ENCODE peak calls at places on chromosomes 6 and 20, in six cellular contexts. R is heart right ventricle, K is NCI-H1105, B is NT2/D1, J is Panc1, V is left kidney. I is an unnamed sample.

GRCh38 chr20:47713941-47714450 is 71.3 kb downstream of the SULF2 start:
- DNase-seq in K (no peak), R (peak), B (no peak), V (peak), J (no peak), I (no peak)

GRCh38 chr6:140677781-140678528 is 1303.5 kb upstream of the CITED2 start:
- DNase-seq in J (no peak), R (no peak), K (no peak), B (no peak), V (no peak), I (no peak)

GRCh38 chr6:27809939-27810767 is 102.0 kb downstream of the OR2B2 start:
- DNase-seq in K (peak), J (peak), V (peak), B (no peak), R (peak), I (peak)

GRCh38 chr20:64247970-64248841 is 7.3 kb upstream of the PCMTD2 start:
- DNase-seq in B (no peak), K (no peak), J (no peak), R (no peak), V (no peak), I (peak)

GRCh38 chr6:13398081-13398406 is 69.7 kb upstream of the TBC1D7 start:
- DNase-seq in J (no peak), K (no peak), B (no peak), V (no peak), R (no peak), I (no peak)

GRCh38 chr20:22027423-22027822 is 322.0 kb downstream of the PAX1 start:
- DNase-seq in V (no peak), J (no peak), B (no peak), R (no peak), K (no peak), I (no peak)

GRCh38 chr6:39003072-39003471 is 45.5 kb upstream of the GLP1R start:
- DNase-seq in B (no peak), J (no peak), K (no peak), V (peak), R (no peak), I (no peak)

GRCh38 chr20:22819784-22820183 is 215.3 kb upstream of the SSTR4 start:
- DNase-seq in R (no peak), K (no peak), V (no peak), B (no peak), J (no peak), I (no peak)

GRCh38 chr6:37507690-37508421 is 8.2 kb upstream of the CCDC167 start:
- DNase-seq in R (no peak), J (no peak), B (no peak), V (no peak), K (no peak), I (no peak)

GRCh38 chr6:55674672-55675071 is 95.7 kb upstream of the HMGCLL1 start:
- DNase-seq in K (no peak), R (no peak), B (no peak), V (no peak), J (no peak), I (no peak)

GRCh38 chr6:141103246-141103645 is 1029.5 kb upstream of the GJE1 start:
- DNase-seq in K (peak), V (no peak), J (no peak), R (no peak), B (no peak), I (no peak)

GRCh38 chr6:1297746-1298145 is 14.2 kb upstream of the FOXQ1 start:
- DNase-seq in B (no peak), J (no peak), K (no peak), R (no peak), V (no peak), I (no peak)

GRCh38 chr6:4180653-4181255 is 45.4 kb upstream of the ECI2 start:
- DNase-seq in B (no peak), R (no peak), V (peak), J (no peak), K (no peak), I (no peak)

GRCh38 chr20:12133553-12133952 is 215.9 kb downstream of the BTBD3 start:
- DNase-seq in J (no peak), B (no peak), V (no peak), K (no peak), R (no peak), I (no peak)

GRCh38 chr20:24917797-24918578 is 31.1 kb upstream of the CST7 start:
- DNase-seq in K (peak), B (peak), J (peak), R (peak), V (peak), I (peak)

GRCh38 chr6:113856571-113857564 is at the start of gene MARCKS:
- DNase-seq in J (no peak), R (peak), V (peak), K (peak), B (no peak), I (peak)

GRCh38 chr20:8291200-8291599 is 159.1 kb downstream of the PLCB1 start:
- DNase-seq in J (no peak), R (no peak), K (no peak), V (no peak), B (no peak), I (no peak)

GRCh38 chr20:57473246-57474042 is 51.5 kb downstream of the CTCFL start:
- DNase-seq in R (no peak), V (peak), K (no peak), J (no peak), B (no peak), I (peak)

GRCh38 chr6:52389626-52390360 is 27.8 kb downstream of the PAQR8 start:
- DNase-seq in R (no peak), V (peak), J (no peak), B (no peak), K (peak), I (no peak)

GRCh38 chr6:122624853-122625252 is 14.6 kb downstream of the PKIB start:
- DNase-seq in B (no peak), V (no peak), K (no peak), J (no peak), R (no peak), I (no peak)

GRCh38 chr6:157570104-157570503 is 189.1 kb downstream of the ZDHHC14 start:
- DNase-seq in B (no peak), V (no peak), K (no peak), J (no peak), R (no peak), I (no peak)

GRCh38 chr6:106547961-106548453 is 81.3 kb downstream of the RTN4IP1 start:
- DNase-seq in J (no peak), V (peak), B (peak), K (no peak), R (no peak), I (no peak)

GRCh38 chr6:107866606-107867301 is 42.6 kb upstream of the SCML4 start:
- DNase-seq in K (peak), J (no peak), V (peak), R (no peak), B (no peak), I (no peak)

GRCh38 chr6:107540465-107540857 is 50.5 kb downstream of the SOBP start:
- DNase-seq in K (no peak), J (no peak), B (no peak), V (no peak), R (no peak), I (no peak)

GRCh38 chr6:153852481-153852880 is 186.6 kb upstream of the OPRM1 start:
- DNase-seq in B (no peak), V (no peak), R (no peak), J (no peak), K (no peak), I (no peak)

GRCh38 chr20:46398963-46399362 is 7.5 kb downstream of the ELMO2 start:
- DNase-seq in B (no peak), K (no peak), J (no peak), R (no peak), V (no peak), I (no peak)

GRCh38 chr20:35978041-35978513 is 9.7 kb downstream of the CNBD2 start:
- DNase-seq in R (no peak), B (no peak), K (no peak), J (no peak), V (no peak), I (no peak)